ENCODE peak calls at places on chromosomes 1 and 21, in six cellular contexts. L is ovary, C is A549, B is cardiac fibroblast, U is fibroblast of pulmonary artery, Z is AG04450. J is an unnamed sample.

GRCh38 chr1:75338974-75339483 is 204.8 kb downstream of the LHX8 start:
- DNase-seq in L (no peak), C (no peak), B (peak; percentile 2), U (no peak), Z (no peak), J (no peak)

GRCh38 chr21:33481314-33481943 is 1.7 kb upstream of the TMEM50B start:
- DNase-seq in L (no peak), C (no peak), B (no peak), U (no peak), Z (no peak), J (no peak)

GRCh38 chr1:244049969-244050834 is 881 bp upstream of the ZBTB18 start:
- DNase-seq in L (no peak), C (no peak), B (peak; percentile 9), U (no peak), Z (no peak), J (peak; percentile 8)

GRCh38 chr1:97567000-97567749 is 353.7 kb downstream of the DPYD start:
- DNase-seq in L (no peak), C (no peak), B (no peak), U (peak; percentile 11), Z (no peak), J (peak; percentile 23)

GRCh38 chr1:23984417-23985186 is 4.5 kb upstream of the SRSF10 start:
- DNase-seq in L (no peak), C (peak; percentile 45), B (peak; percentile 77), U (peak; percentile 81), Z (no peak), J (peak; percentile 84)

GRCh38 chr1:10033359-10033845 is 644 bp downstream of the UBE4B start:
- DNase-seq in L (peak; percentile 20), C (peak; percentile 52), B (peak; percentile 43), U (peak; percentile 26), Z (no peak), J (peak; percentile 47)

GRCh38 chr1:163528710-163529348 is 207.1 kb downstream of the NUF2 start:
- DNase-seq in L (no peak), C (peak; percentile 29), B (peak; percentile 56), U (peak; percentile 52), Z (no peak), J (peak; percentile 58)

GRCh38 chr1:215418876-215419442 is 148.1 kb upstream of the KCTD3 start:
- DNase-seq in L (no peak), C (no peak), B (no peak), U (no peak), Z (no peak), J (no peak)

GRCh38 chr1:193884848-193885558 is 698.6 kb upstream of the B3GALT2 start:
- DNase-seq in L (no peak), C (no peak), B (no peak), U (no peak), Z (no peak), J (no peak)

GRCh38 chr1:156504062-156504813 is 3.7 kb upstream of the MEF2D start:
- DNase-seq in L (no peak), C (peak; percentile 62), B (no peak), U (peak; percentile 27), Z (no peak), J (no peak)
- H3K4me3 ChIP-seq in L (peak overlapping the region; percentile 27), C (peak overlapping the region; percentile 10), B (peak overlapping the region; percentile 11), U (peak overlapping the region; percentile 44), Z (peak overlapping the region; percentile 43), J (peak overlapping the region; percentile 50)

GRCh38 chr1:173255214-173255813 is 48.2 kb upstream of the TNFSF4 start:
- DNase-seq in L (no peak), C (peak; percentile 41), B (peak; percentile 81), U (peak; percentile 74), Z (peak; percentile 13), J (peak; percentile 79)
- TF ChIP-seq CTCF in L (no peak), C (peak; percentile 75), B (peak; percentile 75), U (peak; percentile 89), Z (peak; percentile 80), J (peak; percentile 86)

DNA sequence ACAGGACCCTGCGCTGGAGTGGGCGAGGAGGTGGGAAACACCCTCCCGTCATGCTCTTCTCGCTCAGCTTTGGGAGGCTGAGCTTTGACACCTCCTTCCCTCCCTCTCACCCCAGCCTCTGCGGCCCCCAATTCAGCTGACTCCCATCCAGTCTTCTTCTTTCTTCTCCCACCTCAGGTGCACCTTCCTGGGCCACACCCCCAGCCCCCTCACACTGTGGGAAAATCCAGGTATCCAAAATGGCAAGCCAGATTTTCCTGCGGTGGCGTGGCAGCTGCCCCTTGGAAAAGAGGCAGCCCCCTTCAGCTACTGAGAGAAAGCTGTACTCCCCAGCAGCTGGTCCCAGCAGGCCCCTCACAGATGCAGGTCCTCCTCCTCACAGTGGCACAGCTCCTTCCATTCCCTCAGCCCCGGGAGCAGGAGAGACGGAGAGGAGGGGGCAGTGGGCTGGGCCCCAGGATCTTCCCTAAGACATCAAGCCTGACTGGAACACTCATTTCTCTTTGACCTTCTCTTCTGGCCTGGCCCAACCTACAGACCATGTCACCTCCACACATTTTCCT is 61.6 kb downstream of the OPTC start:
- DNase-seq in L (no peak), C (no peak), B (no peak), U (no peak), Z (no peak), J (no peak)
- H3K4me3 ChIP-seq in L (no peak overlapping the region), C (no peak overlapping the region), B (no peak overlapping the region), U (no peak overlapping the region), Z (no peak overlapping the region), J (no peak overlapping the region)

GRCh38 chr1:195153107-195153506 is 1455.1 kb downstream of the KCNT2 start:
- DNase-seq in L (no peak), C (no peak), B (no peak), U (no peak), Z (no peak), J (no peak)
- TF ChIP-seq CTCF in L (no peak), C (no peak), B (no peak), U (no peak), Z (no peak), J (no peak)

GRCh38 chr1:248843687-248844086 is 5.7 kb downstream of the ZNF672 start:
- DNase-seq in L (no peak), C (no peak), B (no peak), U (no peak), Z (no peak), J (no peak)

GRCh38 chr1:248844526-248844925 is 6.5 kb downstream of the ZNF672 start:
- DNase-seq in L (no peak), C (no peak), B (no peak), U (no peak), Z (no peak), J (no peak)

GRCh38 chr1:248842781-248843331 is 4.8 kb downstream of the ZNF672 start:
- DNase-seq in L (no peak), C (no peak), B (no peak), U (no peak), Z (no peak), J (no peak)

GRCh38 chr1:248840946-248841345 is 2.9 kb downstream of the ZNF672 start:
- DNase-seq in L (no peak), C (no peak), B (peak; percentile 73), U (no peak), Z (no peak), J (no peak)

DNA sequence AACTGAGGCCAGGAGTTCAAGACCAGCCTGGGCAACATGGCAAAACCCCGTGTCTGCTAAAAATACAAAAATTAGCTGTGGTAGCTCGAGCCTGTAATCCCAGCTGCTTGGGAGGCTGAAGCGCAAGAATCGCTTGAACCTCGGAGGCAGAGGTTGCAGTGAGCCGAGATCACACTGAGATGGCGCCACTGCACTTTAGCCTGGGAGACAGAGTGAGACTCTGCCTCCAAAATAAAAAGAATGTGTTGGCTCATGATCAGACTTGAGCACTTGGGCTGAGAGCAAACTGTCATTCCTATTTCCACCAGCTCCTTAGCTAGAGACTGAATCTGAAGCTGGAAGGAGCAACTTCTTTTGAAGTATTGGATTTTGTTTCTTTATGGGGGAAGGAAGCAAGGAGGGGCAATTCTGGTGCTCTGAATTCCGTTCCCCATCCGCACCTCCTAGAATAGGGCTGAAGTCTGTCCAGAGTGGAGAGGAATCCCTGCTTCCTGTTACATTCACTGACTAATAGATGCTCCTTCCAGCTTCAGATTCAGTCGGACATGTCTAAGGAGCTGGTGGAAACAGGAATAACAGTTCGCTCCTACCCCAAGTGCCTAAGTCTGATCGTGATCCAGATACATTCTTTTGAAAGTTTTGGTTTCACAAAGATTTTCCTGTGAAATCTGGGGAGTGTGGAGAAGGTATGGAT is 3.8 kb downstream of the ZNF672 start:
- DNase-seq in L (no peak), C (peak; percentile 55), B (peak; percentile 77), U (peak; percentile 77), Z (no peak), J (peak; percentile 83)
- H3K4me3 ChIP-seq in L (no peak overlapping the region), C (no peak overlapping the region), B (no peak overlapping the region), U (no peak overlapping the region), Z (peak overlapping the region; percentile 15), J (no peak overlapping the region)

GRCh38 chr1:114764689-114765088 is 6.9 kb upstream of the CSDE1 start:
- DNase-seq in L (no peak), C (no peak), B (no peak), U (no peak), Z (no peak), J (no peak)
- TF ChIP-seq CTCF in L (no peak), C (no peak), B (peak; percentile 23), U (peak; percentile 9), Z (peak; percentile 22), J (no peak)

GRCh38 chr1:221510793-221511503 is 230.9 kb downstream of the DUSP10 start:
- DNase-seq in L (no peak), C (no peak), B (no peak), U (no peak), Z (no peak), J (no peak)

GRCh38 chr1:221515496-221515895 is 226.4 kb downstream of the DUSP10 start:
- DNase-seq in L (no peak), C (no peak), B (no peak), U (no peak), Z (no peak), J (no peak)

GRCh38 chr1:221511797-221512196 is 230.1 kb downstream of the DUSP10 start:
- DNase-seq in L (no peak), C (no peak), B (no peak), U (no peak), Z (no peak), J (no peak)

DNA sequence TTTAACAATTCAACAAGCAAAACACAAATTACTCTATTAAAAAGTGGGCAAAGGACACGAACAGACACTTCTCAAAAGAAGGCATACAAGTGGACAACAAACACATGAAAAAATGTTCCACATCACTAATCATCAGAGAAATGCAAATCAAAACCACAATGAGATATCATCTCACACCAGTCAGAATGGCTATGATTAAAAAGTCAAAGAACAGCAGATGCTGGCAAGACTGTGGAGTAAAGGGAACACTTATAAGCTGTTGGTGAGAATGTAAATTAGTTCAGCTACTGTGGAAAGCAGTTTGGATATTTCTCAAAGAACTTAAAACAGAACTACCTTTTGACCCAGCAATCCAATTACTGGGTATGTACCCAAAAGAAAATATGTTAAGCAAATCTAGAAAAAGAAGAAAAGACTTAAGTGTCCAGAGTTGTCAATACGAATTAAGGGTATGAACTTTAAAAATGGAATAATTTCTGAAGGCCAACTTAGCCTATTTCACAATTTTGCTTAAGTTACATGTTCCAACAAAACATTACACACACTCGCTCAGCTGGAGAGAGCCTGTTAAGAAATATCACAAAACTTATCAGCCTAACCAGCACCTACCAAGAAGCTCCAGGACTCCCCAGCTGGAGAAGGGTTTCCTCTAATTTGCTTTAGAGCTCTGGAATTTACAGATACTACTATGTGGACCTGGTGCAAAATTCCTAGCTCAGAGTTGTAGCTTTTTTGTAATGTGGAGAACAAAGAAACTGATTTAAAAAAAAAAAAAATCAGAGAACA is 232.1 kb downstream of the DUSP10 start:
- DNase-seq in L (no peak), C (no peak), B (no peak), U (peak; percentile 38), Z (no peak), J (peak; percentile 66)
- H3K4me3 ChIP-seq in L (no peak overlapping the region), C (no peak overlapping the region), B (no peak overlapping the region), U (no peak overlapping the region), Z (no peak overlapping the region), J (no peak overlapping the region)